ENCODE peak calls at places on chromosomes 16 and 17, in five cellular contexts. One of them, this sample, is unnamed.

GRCh38 chr17:68398731-68399637 is 58.3 kb downstream of the WIPI1 start:
- DNase-seq in neural progenitor cell: peak
- DNase-seq in PC-3: peak
- DNase-seq in gastrocnemius medialis: no peak
- DNase-seq in progenitor cell of endocrine pancreas: peak
- DNase-seq in this sample: no peak

GRCh38 chr16:27313422-27314160 is at the start of gene IL4R:
- DNase-seq in neural progenitor cell: peak
- DNase-seq in PC-3: peak
- DNase-seq in gastrocnemius medialis: no peak
- DNase-seq in progenitor cell of endocrine pancreas: peak
- DNase-seq in this sample: no peak

GRCh38 chr16:3458852-3459361 is 15.4 kb downstream of the NAA60 start:
- DNase-seq in neural progenitor cell: no peak
- DNase-seq in PC-3: peak
- DNase-seq in gastrocnemius medialis: no peak
- DNase-seq in progenitor cell of endocrine pancreas: no peak
- DNase-seq in this sample: no peak

GRCh38 chr16:84169765-84170310 is 17.0 kb downstream of the TAF1C start:
- DNase-seq in neural progenitor cell: no peak
- DNase-seq in PC-3: no peak
- DNase-seq in gastrocnemius medialis: no peak
- DNase-seq in progenitor cell of endocrine pancreas: no peak
- DNase-seq in this sample: no peak

GRCh38 chr17:382644-383533 is 30.3 kb upstream of the RPH3AL start:
- DNase-seq in neural progenitor cell: peak
- DNase-seq in PC-3: no peak
- DNase-seq in gastrocnemius medialis: no peak
- DNase-seq in progenitor cell of endocrine pancreas: no peak
- DNase-seq in this sample: no peak

GRCh38 chr16:65936096-65936495 is 430.4 kb upstream of the CDH5 start:
- DNase-seq in neural progenitor cell: no peak
- DNase-seq in PC-3: no peak
- DNase-seq in gastrocnemius medialis: no peak
- DNase-seq in progenitor cell of endocrine pancreas: no peak
- DNase-seq in this sample: no peak

GRCh38 chr16:84526794-84527485 is 22.5 kb upstream of the MEAK7 start:
- DNase-seq in neural progenitor cell: peak
- DNase-seq in PC-3: no peak
- DNase-seq in gastrocnemius medialis: no peak
- DNase-seq in progenitor cell of endocrine pancreas: no peak
- DNase-seq in this sample: no peak

GRCh38 chr16:25563700-25564099 is 128.1 kb upstream of the HS3ST4 start:
- DNase-seq in neural progenitor cell: no peak
- DNase-seq in PC-3: no peak
- DNase-seq in gastrocnemius medialis: no peak
- DNase-seq in progenitor cell of endocrine pancreas: no peak
- DNase-seq in this sample: no peak

GRCh38 chr17:66468241-66469087 is 166.1 kb downstream of the PRKCA start:
- DNase-seq in neural progenitor cell: no peak
- DNase-seq in PC-3: peak
- DNase-seq in gastrocnemius medialis: peak
- DNase-seq in progenitor cell of endocrine pancreas: no peak
- DNase-seq in this sample: no peak

GRCh38 chr17:1091885-1092284 is 87.9 kb downstream of the ABR start:
- DNase-seq in neural progenitor cell: no peak
- DNase-seq in PC-3: no peak
- DNase-seq in gastrocnemius medialis: no peak
- DNase-seq in progenitor cell of endocrine pancreas: no peak
- DNase-seq in this sample: no peak

GRCh38 chr16:4371481-4372314 is at the start of gene VASN:
- DNase-seq in neural progenitor cell: peak
- DNase-seq in PC-3: peak
- DNase-seq in gastrocnemius medialis: peak
- DNase-seq in progenitor cell of endocrine pancreas: peak
- DNase-seq in this sample: no peak

GRCh38 chr17:73335591-73336503 is 24.0 kb upstream of the CDC42EP4 start:
- DNase-seq in neural progenitor cell: no peak
- DNase-seq in PC-3: peak
- DNase-seq in gastrocnemius medialis: no peak
- DNase-seq in progenitor cell of endocrine pancreas: no peak
- DNase-seq in this sample: no peak
- TF ChIP-seq CTCF in neural progenitor cell: no peak
- TF ChIP-seq CTCF in PC-3: no peak
- TF ChIP-seq CTCF in gastrocnemius medialis: no peak
- TF ChIP-seq CTCF in progenitor cell of endocrine pancreas: no peak
- TF ChIP-seq CTCF in this sample: no peak

GRCh38 chr17:40722146-40722720 is 18.7 kb upstream of the KRT24 start:
- DNase-seq in neural progenitor cell: no peak
- DNase-seq in PC-3: peak
- DNase-seq in gastrocnemius medialis: no peak
- DNase-seq in progenitor cell of endocrine pancreas: no peak
- DNase-seq in this sample: no peak

GRCh38 chr17:40730974-40731373 is 24.2 kb downstream of the KRT25 start:
- DNase-seq in neural progenitor cell: no peak
- DNase-seq in PC-3: no peak
- DNase-seq in gastrocnemius medialis: no peak
- DNase-seq in progenitor cell of endocrine pancreas: no peak
- DNase-seq in this sample: no peak

GRCh38 chr17:40727447-40728231 is 24.1 kb upstream of the KRT24 start:
- DNase-seq in neural progenitor cell: no peak
- DNase-seq in PC-3: peak
- DNase-seq in gastrocnemius medialis: no peak
- DNase-seq in progenitor cell of endocrine pancreas: no peak
- DNase-seq in this sample: peak

GRCh38 chr17:40724656-40725055 is 21.1 kb upstream of the KRT24 start:
- DNase-seq in neural progenitor cell: no peak
- DNase-seq in PC-3: peak
- DNase-seq in gastrocnemius medialis: no peak
- DNase-seq in progenitor cell of endocrine pancreas: no peak
- DNase-seq in this sample: no peak

DNA sequence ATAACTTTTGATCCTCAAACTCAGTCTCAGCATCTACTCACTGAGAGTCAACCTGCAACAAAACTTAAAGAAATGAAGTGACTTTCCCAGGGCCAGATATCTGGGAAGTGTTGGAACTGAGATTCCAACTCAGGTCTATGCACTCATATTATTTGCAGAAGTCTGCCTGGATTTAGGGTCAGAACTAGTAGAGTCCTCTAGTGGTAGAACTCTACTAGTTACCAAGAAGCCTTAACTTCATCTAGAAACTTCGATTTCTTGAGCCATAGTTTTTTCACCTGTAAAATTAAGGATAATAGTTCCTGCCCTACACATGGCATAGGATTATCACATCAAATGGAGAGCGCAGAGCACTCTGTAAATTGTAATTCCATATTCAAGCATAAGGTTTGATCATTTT is 23.4 kb upstream of the KRT24 start:
- DNase-seq in neural progenitor cell: peak
- DNase-seq in PC-3: peak
- DNase-seq in gastrocnemius medialis: no peak
- DNase-seq in progenitor cell of endocrine pancreas: no peak
- DNase-seq in this sample: no peak
- TF ChIP-seq CTCF in neural progenitor cell: peak
- TF ChIP-seq CTCF in PC-3: peak
- TF ChIP-seq CTCF in gastrocnemius medialis: no peak
- TF ChIP-seq CTCF in progenitor cell of endocrine pancreas: peak
- TF ChIP-seq CTCF in this sample: peak

GRCh38 chr16:74064120-74064735 is 232.4 kb upstream of the PSMD7 start:
- DNase-seq in neural progenitor cell: no peak
- DNase-seq in PC-3: no peak
- DNase-seq in gastrocnemius medialis: no peak
- DNase-seq in progenitor cell of endocrine pancreas: no peak
- DNase-seq in this sample: no peak
- TF ChIP-seq CTCF in neural progenitor cell: no peak
- TF ChIP-seq CTCF in PC-3: peak
- TF ChIP-seq CTCF in gastrocnemius medialis: no peak
- TF ChIP-seq CTCF in progenitor cell of endocrine pancreas: no peak
- TF ChIP-seq CTCF in this sample: peak

GRCh38 chr17:80027043-80027435 is 8.6 kb downstream of the TBC1D16 start:
- DNase-seq in neural progenitor cell: no peak
- DNase-seq in PC-3: no peak
- DNase-seq in gastrocnemius medialis: no peak
- DNase-seq in progenitor cell of endocrine pancreas: no peak
- DNase-seq in this sample: no peak
- TF ChIP-seq CTCF in neural progenitor cell: no peak
- TF ChIP-seq CTCF in PC-3: no peak
- TF ChIP-seq CTCF in gastrocnemius medialis: no peak
- TF ChIP-seq CTCF in progenitor cell of endocrine pancreas: no peak
- TF ChIP-seq CTCF in this sample: no peak

GRCh38 chr17:70653850-70654249 is 484.5 kb downstream of the KCNJ2 start:
- DNase-seq in neural progenitor cell: no peak
- DNase-seq in PC-3: no peak
- DNase-seq in gastrocnemius medialis: no peak
- DNase-seq in progenitor cell of endocrine pancreas: no peak
- DNase-seq in this sample: no peak

GRCh38 chr17:70658840-70659239 is 489.5 kb downstream of the KCNJ2 start:
- DNase-seq in neural progenitor cell: no peak
- DNase-seq in PC-3: no peak
- DNase-seq in gastrocnemius medialis: no peak
- DNase-seq in progenitor cell of endocrine pancreas: no peak
- DNase-seq in this sample: no peak

GRCh38 chr17:70658324-70658723 is 489.0 kb downstream of the KCNJ2 start:
- DNase-seq in neural progenitor cell: no peak
- DNase-seq in PC-3: no peak
- DNase-seq in gastrocnemius medialis: no peak
- DNase-seq in progenitor cell of endocrine pancreas: no peak
- DNase-seq in this sample: no peak

GRCh38 chr17:70654706-70655105 is 485.4 kb downstream of the KCNJ2 start:
- DNase-seq in neural progenitor cell: no peak
- DNase-seq in PC-3: no peak
- DNase-seq in gastrocnemius medialis: no peak
- DNase-seq in progenitor cell of endocrine pancreas: no peak
- DNase-seq in this sample: no peak

DNA sequence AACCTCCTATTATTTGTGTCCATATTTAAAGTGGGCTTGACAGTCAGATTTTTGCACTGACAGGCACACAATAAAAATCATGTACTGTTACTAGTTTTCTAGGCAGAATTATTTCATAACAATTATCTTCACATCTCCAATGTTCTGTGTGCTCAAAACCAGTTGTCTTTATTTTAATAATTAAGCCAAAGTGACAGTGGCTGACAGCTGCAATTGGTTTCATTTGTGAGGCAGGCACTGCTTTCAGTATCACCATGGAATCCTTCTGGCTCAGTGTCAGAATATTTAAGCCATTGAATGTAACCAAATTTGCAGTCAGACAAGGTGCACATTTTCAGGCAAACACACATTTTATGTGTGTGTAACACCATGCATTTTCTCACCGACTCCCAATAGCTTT is 485.8 kb downstream of the KCNJ2 start:
- DNase-seq in neural progenitor cell: no peak
- DNase-seq in PC-3: no peak
- DNase-seq in gastrocnemius medialis: no peak
- DNase-seq in progenitor cell of endocrine pancreas: no peak
- DNase-seq in this sample: no peak
- TF ChIP-seq CTCF in neural progenitor cell: no peak
- TF ChIP-seq CTCF in PC-3: no peak
- TF ChIP-seq CTCF in gastrocnemius medialis: no peak
- TF ChIP-seq CTCF in progenitor cell of endocrine pancreas: no peak
- TF ChIP-seq CTCF in this sample: no peak

DNA sequence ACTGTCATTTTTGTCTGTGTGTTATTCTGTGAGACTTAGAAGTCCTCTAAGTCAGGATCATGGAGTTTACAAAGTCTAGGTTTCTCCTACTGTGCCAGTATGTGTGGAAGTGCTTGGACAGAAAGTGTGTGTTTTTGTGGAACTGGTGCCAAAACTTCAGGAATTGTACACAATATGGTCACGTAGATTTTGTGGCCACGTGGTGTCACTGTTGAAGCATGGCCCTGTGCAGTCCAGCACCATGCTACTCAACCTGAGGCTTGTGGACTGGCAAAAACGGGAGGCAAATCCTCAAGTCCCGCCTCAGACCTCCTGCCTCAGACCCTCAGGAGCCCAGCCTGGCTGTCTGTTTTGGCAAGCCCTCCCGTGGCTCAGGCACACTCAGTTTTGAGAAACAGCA is 16.7 kb upstream of the ALKBH5 start:
- DNase-seq in neural progenitor cell: no peak
- DNase-seq in PC-3: peak
- DNase-seq in gastrocnemius medialis: no peak
- DNase-seq in progenitor cell of endocrine pancreas: no peak
- DNase-seq in this sample: no peak
- TF ChIP-seq CTCF in neural progenitor cell: peak
- TF ChIP-seq CTCF in PC-3: peak
- TF ChIP-seq CTCF in gastrocnemius medialis: no peak
- TF ChIP-seq CTCF in progenitor cell of endocrine pancreas: no peak
- TF ChIP-seq CTCF in this sample: no peak

GRCh38 chr16:11309895-11310633 is 28.9 kb upstream of the PRM1 start:
- DNase-seq in neural progenitor cell: no peak
- DNase-seq in PC-3: no peak
- DNase-seq in gastrocnemius medialis: no peak
- DNase-seq in progenitor cell of endocrine pancreas: no peak
- DNase-seq in this sample: no peak

GRCh38 chr16:11312718-11313492 is 31.8 kb upstream of the PRM1 start:
- DNase-seq in neural progenitor cell: no peak
- DNase-seq in PC-3: peak
- DNase-seq in gastrocnemius medialis: no peak
- DNase-seq in progenitor cell of endocrine pancreas: no peak
- DNase-seq in this sample: peak

GRCh38 chr16:11308493-11309283 is 27.6 kb upstream of the PRM1 start:
- DNase-seq in neural progenitor cell: peak
- DNase-seq in PC-3: no peak
- DNase-seq in gastrocnemius medialis: no peak
- DNase-seq in progenitor cell of endocrine pancreas: no peak
- DNase-seq in this sample: no peak

GRCh38 chr16:11310997-11311561 is 29.9 kb upstream of the PRM1 start:
- DNase-seq in neural progenitor cell: no peak
- DNase-seq in PC-3: no peak
- DNase-seq in gastrocnemius medialis: no peak
- DNase-seq in progenitor cell of endocrine pancreas: no peak
- DNase-seq in this sample: no peak

DNA sequence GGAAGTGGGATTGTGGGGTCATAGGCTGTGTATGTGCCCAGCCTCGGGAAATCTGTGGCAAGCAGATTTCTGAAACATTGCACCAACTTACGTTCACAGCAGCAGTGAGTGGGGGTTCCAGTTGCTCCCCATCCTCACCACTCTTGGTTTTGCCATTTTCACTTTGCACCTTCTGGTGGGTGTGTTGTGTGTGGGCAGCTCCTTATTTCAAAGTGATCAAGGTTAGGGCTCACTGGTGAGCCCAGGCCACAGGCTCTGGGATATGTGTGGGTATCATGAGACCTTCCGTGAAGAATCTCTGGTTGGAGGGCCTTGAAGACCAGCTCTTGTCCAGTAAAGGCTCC is 29.5 kb upstream of the PRM1 start:
- DNase-seq in neural progenitor cell: no peak
- DNase-seq in PC-3: no peak
- DNase-seq in gastrocnemius medialis: no peak
- DNase-seq in progenitor cell of endocrine pancreas: no peak
- DNase-seq in this sample: no peak
- TF ChIP-seq CTCF in neural progenitor cell: no peak
- TF ChIP-seq CTCF in PC-3: no peak
- TF ChIP-seq CTCF in gastrocnemius medialis: no peak
- TF ChIP-seq CTCF in progenitor cell of endocrine pancreas: no peak
- TF ChIP-seq CTCF in this sample: no peak

This sample was measured in AG09319.